ENCODE peak calls at places on chromosomes 2 and 18, in five cellular contexts. One of them, this sample, is unnamed.
A peak's percentile ranks its signal among the peaks of the same experiment; 100 is the strongest.

GRCh38 chr18:48022531-48023330 is 92.3 kb upstream of the SMAD2 start:
- DNase-seq in HS-5: no peak
- DNase-seq in D721Med: peak; percentile 89
- DNase-seq in CD4-positive, alpha-beta T cell: no peak
- DNase-seq in kidney glomerular epithelial cell: peak; percentile 72
- DNase-seq in this sample: peak; percentile 77

GRCh38 chr2:231662811-231663457 is 45.4 kb upstream of the PTMA start:
- DNase-seq in CD4-positive, alpha-beta T cell: no peak
- DNase-seq in D721Med: no peak
- DNase-seq in kidney glomerular epithelial cell: no peak
- DNase-seq in HS-5: no peak
- DNase-seq in this sample: no peak

GRCh38 chr2:240360645-240361475 is 74.6 kb upstream of the GPC1 start:
- DNase-seq in D721Med: no peak
- DNase-seq in HS-5: no peak
- DNase-seq in CD4-positive, alpha-beta T cell: no peak
- DNase-seq in kidney glomerular epithelial cell: no peak
- DNase-seq in this sample: no peak

GRCh38 chr18:48688961-48689360 is 150.1 kb downstream of the CTIF start:
- DNase-seq in kidney glomerular epithelial cell: no peak
- DNase-seq in CD4-positive, alpha-beta T cell: no peak
- DNase-seq in HS-5: no peak
- DNase-seq in D721Med: no peak
- DNase-seq in this sample: no peak

GRCh38 chr2:230712443-230713330 is at the start of gene CAB39:
- DNase-seq in CD4-positive, alpha-beta T cell: peak; percentile 77
- DNase-seq in D721Med: peak; percentile 77
- DNase-seq in kidney glomerular epithelial cell: peak; percentile 36
- DNase-seq in HS-5: peak; percentile 45
- DNase-seq in this sample: peak; percentile 87

GRCh38 chr2:30371772-30372373 is 75.2 kb upstream of the LCLAT1 start:
- DNase-seq in kidney glomerular epithelial cell: no peak
- DNase-seq in D721Med: no peak
- DNase-seq in CD4-positive, alpha-beta T cell: no peak
- DNase-seq in HS-5: no peak
- DNase-seq in this sample: no peak

GRCh38 chr2:3223080-3223923 is 154.3 kb downstream of the EIPR1 start:
- DNase-seq in HS-5: no peak
- DNase-seq in D721Med: no peak
- DNase-seq in kidney glomerular epithelial cell: peak; percentile 73
- DNase-seq in CD4-positive, alpha-beta T cell: peak; percentile 69
- DNase-seq in this sample: no peak

GRCh38 chr2:224562831-224563230 is 22.3 kb downstream of the CUL3 start:
- DNase-seq in D721Med: no peak
- DNase-seq in kidney glomerular epithelial cell: no peak
- DNase-seq in CD4-positive, alpha-beta T cell: no peak
- DNase-seq in HS-5: no peak
- DNase-seq in this sample: no peak

GRCh38 chr2:73232471-73233153 is 427 bp downstream of the PRADC1 start:
- DNase-seq in D721Med: no peak
- DNase-seq in kidney glomerular epithelial cell: no peak
- DNase-seq in CD4-positive, alpha-beta T cell: peak; percentile 18
- DNase-seq in HS-5: no peak
- DNase-seq in this sample: peak; percentile 38

GRCh38 chr2:228675715-228676114 is 494.2 kb upstream of the SPHKAP start:
- DNase-seq in kidney glomerular epithelial cell: no peak
- DNase-seq in HS-5: no peak
- DNase-seq in D721Med: no peak
- DNase-seq in CD4-positive, alpha-beta T cell: no peak
- DNase-seq in this sample: no peak

GRCh38 chr18:12041561-12041960 is 52.1 kb upstream of the ANKRD62 start:
- DNase-seq in HS-5: peak; percentile 60
- DNase-seq in CD4-positive, alpha-beta T cell: no peak
- DNase-seq in kidney glomerular epithelial cell: peak; percentile 93
- DNase-seq in D721Med: no peak
- DNase-seq in this sample: peak; percentile 83

GRCh38 chr2:138276367-138276766 is 225.2 kb upstream of the SPOPL start:
- DNase-seq in D721Med: no peak
- DNase-seq in HS-5: no peak
- DNase-seq in CD4-positive, alpha-beta T cell: no peak
- DNase-seq in kidney glomerular epithelial cell: peak; percentile 24
- DNase-seq in this sample: no peak

GRCh38 chr2:117948585-117948984 is 65.3 kb downstream of the CCDC93 start:
- DNase-seq in CD4-positive, alpha-beta T cell: no peak
- DNase-seq in D721Med: no peak
- DNase-seq in HS-5: no peak
- DNase-seq in kidney glomerular epithelial cell: no peak
- DNase-seq in this sample: no peak

GRCh38 chr2:138391956-138392355 is 109.6 kb upstream of the SPOPL start:
- DNase-seq in CD4-positive, alpha-beta T cell: no peak
- DNase-seq in kidney glomerular epithelial cell: peak; percentile 4
- DNase-seq in HS-5: peak; percentile 39
- DNase-seq in D721Med: no peak
- DNase-seq in this sample: no peak

GRCh38 chr18:44973282-44973681 is 292.6 kb downstream of the SETBP1 start:
- DNase-seq in HS-5: no peak
- DNase-seq in D721Med: no peak
- DNase-seq in kidney glomerular epithelial cell: no peak
- DNase-seq in CD4-positive, alpha-beta T cell: no peak
- DNase-seq in this sample: peak; percentile 39

GRCh38 chr2:50564781-50565180 is 467.2 kb downstream of the NRXN1 start:
- DNase-seq in kidney glomerular epithelial cell: no peak
- DNase-seq in CD4-positive, alpha-beta T cell: no peak
- DNase-seq in HS-5: no peak
- DNase-seq in D721Med: no peak
- DNase-seq in this sample: no peak

GRCh38 chr2:37085731-37086147 is 1.4 kb downstream of the GPATCH11 start:
- DNase-seq in kidney glomerular epithelial cell: peak; percentile 27
- DNase-seq in D721Med: no peak
- DNase-seq in CD4-positive, alpha-beta T cell: no peak
- DNase-seq in HS-5: peak; percentile 61
- DNase-seq in this sample: no peak

GRCh38 chr2:197306691-197307030 is 3.9 kb downstream of the ANKRD44 start:
- DNase-seq in HS-5: no peak
- DNase-seq in kidney glomerular epithelial cell: no peak
- DNase-seq in D721Med: no peak
- DNase-seq in CD4-positive, alpha-beta T cell: peak; percentile 36
- DNase-seq in this sample: peak; percentile 56

GRCh38 chr2:170660406-170660805 is 54.7 kb upstream of the SP5 start:
- DNase-seq in kidney glomerular epithelial cell: no peak
- DNase-seq in D721Med: no peak
- DNase-seq in CD4-positive, alpha-beta T cell: no peak
- DNase-seq in HS-5: no peak
- DNase-seq in this sample: peak; percentile 84

GRCh38 chr2:188668017-188668663 is 306.0 kb upstream of the COL3A1 start:
- DNase-seq in HS-5: no peak
- DNase-seq in kidney glomerular epithelial cell: peak; percentile 40
- DNase-seq in D721Med: no peak
- DNase-seq in CD4-positive, alpha-beta T cell: no peak
- DNase-seq in this sample: peak; percentile 56

GRCh38 chr2:216770050-216770449 is 74.7 kb upstream of the IGFBP5 start:
- DNase-seq in CD4-positive, alpha-beta T cell: no peak
- DNase-seq in HS-5: no peak
- DNase-seq in D721Med: no peak
- DNase-seq in kidney glomerular epithelial cell: no peak
- DNase-seq in this sample: no peak

GRCh38 chr2:88099798-88100488 is 27.9 kb downstream of the FABP1 start:
- DNase-seq in D721Med: no peak
- DNase-seq in kidney glomerular epithelial cell: no peak
- DNase-seq in CD4-positive, alpha-beta T cell: no peak
- DNase-seq in HS-5: peak; percentile 22
- DNase-seq in this sample: no peak

GRCh38 chr2:232580648-232580981 is 30.1 kb downstream of the EIF4E2 start:
- DNase-seq in HS-5: no peak
- DNase-seq in D721Med: no peak
- DNase-seq in CD4-positive, alpha-beta T cell: no peak
- DNase-seq in kidney glomerular epithelial cell: no peak
- DNase-seq in this sample: no peak

GRCh38 chr2:100427627-100428258 is 10.3 kb upstream of the CHST10 start:
- DNase-seq in kidney glomerular epithelial cell: no peak
- DNase-seq in HS-5: no peak
- DNase-seq in D721Med: no peak
- DNase-seq in CD4-positive, alpha-beta T cell: peak; percentile 58
- DNase-seq in this sample: peak; percentile 27

GRCh38 chr2:149513461-149513860 is 74.1 kb downstream of the MMADHC start:
- DNase-seq in kidney glomerular epithelial cell: no peak
- DNase-seq in D721Med: no peak
- DNase-seq in HS-5: no peak
- DNase-seq in CD4-positive, alpha-beta T cell: no peak
- DNase-seq in this sample: no peak

GRCh38 chr2:70104231-70105111 is 17.2 kb downstream of the PCBP1 start:
- DNase-seq in HS-5: no peak
- DNase-seq in CD4-positive, alpha-beta T cell: no peak
- DNase-seq in D721Med: no peak
- DNase-seq in kidney glomerular epithelial cell: peak; percentile 71
- DNase-seq in this sample: peak; percentile 67

GRCh38 chr2:240557101-240557751 is 562 bp downstream of the ANKMY1 start:
- DNase-seq in CD4-positive, alpha-beta T cell: no peak
- DNase-seq in kidney glomerular epithelial cell: no peak
- DNase-seq in HS-5: no peak
- DNase-seq in D721Med: no peak
- DNase-seq in this sample: no peak

GRCh38 chr2:72917875-72918660 is 749 bp downstream of the EMX1 start:
- DNase-seq in D721Med: no peak
- DNase-seq in kidney glomerular epithelial cell: no peak
- DNase-seq in CD4-positive, alpha-beta T cell: no peak
- DNase-seq in HS-5: no peak
- DNase-seq in this sample: no peak

GRCh38 chr2:240983361-240983995 is 14.9 kb upstream of the SNED1 start:
- DNase-seq in D721Med: peak; percentile 42
- DNase-seq in CD4-positive, alpha-beta T cell: peak; percentile 32
- DNase-seq in kidney glomerular epithelial cell: no peak
- DNase-seq in HS-5: no peak
- DNase-seq in this sample: no peak

GRCh38 chr2:150866431-150866830 is 379.0 kb upstream of the RND3 start:
- DNase-seq in kidney glomerular epithelial cell: no peak
- DNase-seq in CD4-positive, alpha-beta T cell: no peak
- DNase-seq in D721Med: no peak
- DNase-seq in HS-5: peak; percentile 26
- DNase-seq in this sample: peak; percentile 31

GRCh38 chr2:47178359-47178758 is 23.3 kb upstream of the STPG4 start:
- DNase-seq in CD4-positive, alpha-beta T cell: no peak
- DNase-seq in HS-5: no peak
- DNase-seq in D721Med: no peak
- DNase-seq in kidney glomerular epithelial cell: no peak
- DNase-seq in this sample: no peak

GRCh38 chr2:235157746-235158482 is 206.1 kb downstream of the SH3BP4 start:
- DNase-seq in kidney glomerular epithelial cell: no peak
- DNase-seq in HS-5: no peak
- DNase-seq in CD4-positive, alpha-beta T cell: no peak
- DNase-seq in D721Med: no peak
- DNase-seq in this sample: no peak

This sample was measured in myocyte.